ENCODE peak calls at places on chromosome 13, in ten cellular contexts. L is NCI-H510A treated with DMSO at 0.1 percent for 48 hours; V is midbrain; K is CD8-positive, alpha-beta T cell; I is NCI-H2029; W is T-helper 1 cell; D is mesothelial cell of epicardium; Y is PC-9; G is retina; J is GM23338. E is an unnamed sample.

GRCh38 chr13:53254495-53254894 is 225.9 kb downstream of the OLFM4 start:
- DNase-seq in L (no peak), V (no peak), K (no peak), I (no peak), W (no peak), D (peak), Y (no peak), G (no peak), J (peak), E (no peak)

GRCh38 chr13:84265365-84265764 is 383.1 kb upstream of the SLITRK1 start:
- DNase-seq in L (no peak), V (no peak), K (no peak), I (no peak), W (no peak), D (no peak), Y (no peak), G (peak), J (no peak), E (no peak)

GRCh38 chr13:44259045-44260042 is 114.3 kb upstream of the SERP2 start:
- DNase-seq in L (no peak), V (no peak), K (peak), I (no peak), W (no peak), D (no peak), Y (no peak), G (no peak), J (no peak), E (peak)

GRCh38 chr13:113854238-113855011 is 9.5 kb downstream of the GAS6 start:
- DNase-seq in L (no peak), V (peak), K (no peak), I (no peak), W (no peak), D (no peak), Y (no peak), G (peak), J (no peak), E (no peak)

GRCh38 chr13:27728271-27728670 is 64.0 kb upstream of the GSX1 start:
- DNase-seq in L (no peak), V (peak), K (no peak), I (no peak), W (no peak), D (no peak), Y (no peak), G (peak), J (peak), E (no peak)

GRCh38 chr13:20393273-20394235 is 132.1 kb downstream of the CRYL1 start:
- DNase-seq in L (no peak), V (no peak), K (no peak), I (no peak), W (no peak), D (no peak), Y (no peak), G (no peak), J (no peak), E (no peak)

GRCh38 chr13:85755123-85755522 is 44.1 kb downstream of the SLITRK6 start:
- DNase-seq in L (no peak), V (no peak), K (no peak), I (no peak), W (no peak), D (no peak), Y (no peak), G (no peak), J (no peak), E (no peak)

GRCh38 chr13:112636401-112636975 is 48.5 kb upstream of the TUBGCP3 start:
- DNase-seq in L (no peak), V (no peak), K (no peak), I (no peak), W (no peak), D (no peak), Y (no peak), G (no peak), J (no peak), E (no peak)

GRCh38 chr13:32206097-32206740 is 108.9 kb downstream of the ZAR1L start:
- DNase-seq in L (peak), V (no peak), K (no peak), I (no peak), W (no peak), D (no peak), Y (peak), G (peak), J (no peak), E (no peak)

GRCh38 chr13:75486146-75486545 is 4.2 kb upstream of the TBC1D4 start:
- DNase-seq in L (no peak), V (no peak), K (no peak), I (no peak), W (no peak), D (no peak), Y (no peak), G (no peak), J (peak), E (no peak)

GRCh38 chr13:30615851-30616311 is 1.8 kb upstream of the USPL1 start:
- DNase-seq in L (no peak), V (peak), K (no peak), I (no peak), W (no peak), D (no peak), Y (no peak), G (peak), J (no peak), E (no peak)

GRCh38 chr13:99322297-99323103 is 15.3 kb upstream of the GPR183 start:
- DNase-seq in L (no peak), V (no peak), K (peak), I (no peak), W (no peak), D (no peak), Y (peak), G (no peak), J (no peak), E (peak)

GRCh38 chr13:27765650-27766049 is 26.6 kb upstream of the GSX1 start:
- DNase-seq in L (no peak), V (no peak), K (no peak), I (no peak), W (no peak), D (no peak), Y (no peak), G (no peak), J (peak), E (no peak)

GRCh38 chr13:103788061-103788652 is 721.9 kb upstream of the SLC10A2 start:
- DNase-seq in L (no peak), V (no peak), K (no peak), I (no peak), W (no peak), D (no peak), Y (no peak), G (no peak), J (peak), E (no peak)

GRCh38 chr13:95319551-95320274 is 18.5 kb upstream of the ABCC4 start:
- DNase-seq in L (no peak), V (no peak), K (no peak), I (no peak), W (no peak), D (no peak), Y (no peak), G (no peak), J (no peak), E (no peak)

GRCh38 chr13:22047082-22047784 is 376.4 kb downstream of the FGF9 start:
- DNase-seq in L (no peak), V (no peak), K (no peak), I (no peak), W (no peak), D (no peak), Y (no peak), G (no peak), J (no peak), E (no peak)

GRCh38 chr13:73870970-73871935 is 263.0 kb downstream of the KLF12 start:
- DNase-seq in L (no peak), V (no peak), K (no peak), I (peak), W (no peak), D (no peak), Y (no peak), G (no peak), J (peak), E (no peak)

GRCh38 chr13:31200636-31200970 is 828 bp downstream of the B3GLCT start:
- DNase-seq in L (no peak), V (no peak), K (peak), I (no peak), W (peak), D (peak), Y (no peak), G (peak), J (peak), E (no peak)

GRCh38 chr13:42355118-42355840 is 83.3 kb downstream of the AKAP11 start:
- DNase-seq in L (no peak), V (no peak), K (peak), I (no peak), W (no peak), D (no peak), Y (no peak), G (no peak), J (no peak), E (peak)